ENCODE peak calls at places on chromosomes 1 and 21, in four cellular contexts. One of them, this sample, is unnamed.

GRCh38 chr21:31557956-31558838 is 101.3 kb upstream of the SOD1 start:
- DNase-seq in GM23248: peak; percentile 9
- DNase-seq in ovary: peak; percentile 48
- DNase-seq in uterus: no peak
- DNase-seq in this sample: peak; percentile 78

GRCh38 chr1:221994274-221994698 is 252.4 kb upstream of the DUSP10 start:
- DNase-seq in GM23248: peak; percentile 81
- DNase-seq in ovary: no peak
- DNase-seq in uterus: no peak
- DNase-seq in this sample: no peak

GRCh38 chr1:225318706-225319575 is 108.9 kb downstream of the LBR start:
- DNase-seq in GM23248: peak; percentile 54
- DNase-seq in ovary: no peak
- DNase-seq in uterus: no peak
- DNase-seq in this sample: peak; percentile 14

GRCh38 chr1:165631403-165632151 is 543 bp downstream of the MGST3 start:
- DNase-seq in GM23248: peak; percentile 98
- DNase-seq in ovary: peak; percentile 59
- DNase-seq in uterus: peak; percentile 59
- DNase-seq in this sample: peak; percentile 26

GRCh38 chr1:109658533-109659051 is 2.7 kb downstream of the GSTM4 start:
- DNase-seq in GM23248: no peak
- DNase-seq in ovary: peak; percentile 13
- DNase-seq in uterus: no peak
- DNase-seq in this sample: no peak

GRCh38 chr1:66929289-66929688 is 4.5 kb downstream of the MIER1 start:
- DNase-seq in GM23248: peak; percentile 23
- DNase-seq in ovary: no peak
- DNase-seq in uterus: no peak
- DNase-seq in this sample: no peak

GRCh38 chr1:96464991-96465875 is 256.4 kb upstream of the PTBP2 start:
- DNase-seq in GM23248: no peak
- DNase-seq in ovary: no peak
- DNase-seq in uterus: no peak
- DNase-seq in this sample: no peak

GRCh38 chr21:27423073-27423472 is 456.2 kb upstream of the ADAMTS5 start:
- DNase-seq in GM23248: peak; percentile 97
- DNase-seq in ovary: peak; percentile 35
- DNase-seq in uterus: peak; percentile 39
- DNase-seq in this sample: no peak

GRCh38 chr21:33640697-33641338 is 723 bp downstream of the CRYZL1 start:
- DNase-seq in GM23248: peak; percentile 71
- DNase-seq in ovary: no peak
- DNase-seq in uterus: peak; percentile 19
- DNase-seq in this sample: peak; percentile 29

GRCh38 chr21:20270365-20271055 is 727.7 kb upstream of the NCAM2 start:
- DNase-seq in GM23248: no peak
- DNase-seq in ovary: no peak
- DNase-seq in uterus: no peak
- DNase-seq in this sample: no peak

GRCh38 chr1:37458551-37458950 is 15.8 kb upstream of the ZC3H12A start:
- DNase-seq in GM23248: no peak
- DNase-seq in ovary: no peak
- DNase-seq in uterus: no peak
- DNase-seq in this sample: no peak

GRCh38 chr1:213275293-213275692 is 224.3 kb downstream of the RPS6KC1 start:
- DNase-seq in GM23248: no peak
- DNase-seq in ovary: no peak
- DNase-seq in uterus: no peak
- DNase-seq in this sample: no peak

GRCh38 chr1:153749408-153750005 is 21.7 kb downstream of the INTS3 start:
- DNase-seq in GM23248: peak; percentile 93
- DNase-seq in ovary: peak; percentile 86
- DNase-seq in uterus: peak; percentile 88
- DNase-seq in this sample: peak; percentile 94

GRCh38 chr1:153742411-153743142 is 14.7 kb downstream of the INTS3 start:
- DNase-seq in GM23248: peak; percentile 79
- DNase-seq in ovary: peak; percentile 38
- DNase-seq in uterus: no peak
- DNase-seq in this sample: no peak

GRCh38 chr1:153745417-153745816 is 17.6 kb downstream of the INTS3 start:
- DNase-seq in GM23248: no peak
- DNase-seq in ovary: no peak
- DNase-seq in uterus: no peak
- DNase-seq in this sample: no peak

GRCh38 chr1:153748903-153749302 is 21.1 kb downstream of the INTS3 start:
- DNase-seq in GM23248: no peak
- DNase-seq in ovary: no peak
- DNase-seq in uterus: no peak
- DNase-seq in this sample: no peak

GRCh38 chr1:153746174-153746573 is 18.3 kb downstream of the INTS3 start:
- DNase-seq in GM23248: no peak
- DNase-seq in ovary: no peak
- DNase-seq in uterus: no peak
- DNase-seq in this sample: no peak
- H3K4me3 ChIP-seq in GM23248: no peak overlapping the region
- H3K4me3 ChIP-seq in ovary: no peak overlapping the region
- H3K4me3 ChIP-seq in uterus: no peak overlapping the region
- H3K4me3 ChIP-seq in this sample: no peak overlapping the region

GRCh38 chr1:192739476-192740184 is 69.2 kb upstream of the RGS2 start:
- DNase-seq in GM23248: no peak
- DNase-seq in ovary: no peak
- DNase-seq in uterus: no peak
- DNase-seq in this sample: no peak
- H3K4me3 ChIP-seq in GM23248: no peak overlapping the region
- H3K4me3 ChIP-seq in ovary: no peak overlapping the region
- H3K4me3 ChIP-seq in uterus: no peak overlapping the region
- H3K4me3 ChIP-seq in this sample: no peak overlapping the region

DNA sequence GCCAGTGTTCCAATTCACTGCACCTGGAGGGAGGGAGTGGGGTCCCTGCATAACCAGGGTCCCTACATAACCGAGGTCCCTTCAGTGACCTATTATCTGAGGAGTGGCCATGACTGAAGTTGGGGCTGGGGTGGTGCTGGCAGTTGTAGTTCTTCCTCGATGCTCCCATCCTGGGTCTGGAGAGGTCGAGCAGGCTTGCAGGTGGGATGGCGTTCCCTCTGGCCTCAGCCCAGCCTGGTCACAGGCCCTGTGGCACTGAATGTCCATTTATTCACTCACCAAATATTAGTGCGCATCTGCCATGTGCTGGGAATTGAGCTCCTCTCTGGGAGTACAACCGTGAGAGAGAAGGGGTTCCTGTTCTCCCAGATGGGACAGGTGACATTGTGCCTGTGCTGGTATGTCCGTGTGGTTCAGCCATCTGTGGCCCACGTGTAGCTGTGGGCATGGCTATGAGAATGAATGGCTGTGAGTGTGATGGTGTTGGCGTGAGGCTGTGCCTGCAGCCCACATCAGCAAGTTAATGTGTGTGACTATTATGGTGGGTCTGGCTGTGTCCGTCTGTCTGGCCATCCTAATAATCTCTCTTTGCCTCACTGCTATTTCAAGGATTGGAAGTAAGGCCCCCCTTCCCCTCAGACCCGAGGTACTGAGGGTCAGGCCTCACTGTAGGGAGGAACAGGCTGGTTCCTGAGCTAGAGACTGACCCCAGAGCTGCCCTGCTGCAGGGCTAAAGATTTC is 3.9 kb upstream of the SLC6A9 start:
- DNase-seq in GM23248: no peak
- DNase-seq in ovary: no peak
- DNase-seq in uterus: no peak
- DNase-seq in this sample: no peak
- H3K4me3 ChIP-seq in GM23248: no peak overlapping the region
- H3K4me3 ChIP-seq in ovary: no peak overlapping the region
- H3K4me3 ChIP-seq in uterus: no peak overlapping the region
- H3K4me3 ChIP-seq in this sample: no peak overlapping the region

GRCh38 chr1:99004270-99005141 is at the start of gene PLPPR5:
- DNase-seq in GM23248: peak; percentile 68
- DNase-seq in ovary: peak; percentile 10
- DNase-seq in uterus: no peak
- DNase-seq in this sample: peak; percentile 65

GRCh38 chr1:99005537-99005942 is 879 bp upstream of the PLPPR5 start:
- DNase-seq in GM23248: peak; percentile 29
- DNase-seq in ovary: no peak
- DNase-seq in uterus: no peak
- DNase-seq in this sample: peak; percentile 7

GRCh38 chr1:99005142-99005491 is 456 bp upstream of the PLPPR5 start:
- DNase-seq in GM23248: peak; percentile 38
- DNase-seq in ovary: no peak
- DNase-seq in uterus: no peak
- DNase-seq in this sample: no peak

GRCh38 chr1:99007366-99007765 is 2.7 kb upstream of the PLPPR5 start:
- DNase-seq in GM23248: no peak
- DNase-seq in ovary: no peak
- DNase-seq in uterus: no peak
- DNase-seq in this sample: no peak

GRCh38 chr1:99003911-99004269 is 771 bp downstream of the PLPPR5 start:
- DNase-seq in GM23248: no peak
- DNase-seq in ovary: no peak
- DNase-seq in uterus: no peak
- DNase-seq in this sample: peak; percentile 6
- H3K4me3 ChIP-seq in GM23248: peak overlapping the region; percentile 70
- H3K4me3 ChIP-seq in ovary: no peak overlapping the region
- H3K4me3 ChIP-seq in uterus: no peak overlapping the region
- H3K4me3 ChIP-seq in this sample: no peak overlapping the region

DNA sequence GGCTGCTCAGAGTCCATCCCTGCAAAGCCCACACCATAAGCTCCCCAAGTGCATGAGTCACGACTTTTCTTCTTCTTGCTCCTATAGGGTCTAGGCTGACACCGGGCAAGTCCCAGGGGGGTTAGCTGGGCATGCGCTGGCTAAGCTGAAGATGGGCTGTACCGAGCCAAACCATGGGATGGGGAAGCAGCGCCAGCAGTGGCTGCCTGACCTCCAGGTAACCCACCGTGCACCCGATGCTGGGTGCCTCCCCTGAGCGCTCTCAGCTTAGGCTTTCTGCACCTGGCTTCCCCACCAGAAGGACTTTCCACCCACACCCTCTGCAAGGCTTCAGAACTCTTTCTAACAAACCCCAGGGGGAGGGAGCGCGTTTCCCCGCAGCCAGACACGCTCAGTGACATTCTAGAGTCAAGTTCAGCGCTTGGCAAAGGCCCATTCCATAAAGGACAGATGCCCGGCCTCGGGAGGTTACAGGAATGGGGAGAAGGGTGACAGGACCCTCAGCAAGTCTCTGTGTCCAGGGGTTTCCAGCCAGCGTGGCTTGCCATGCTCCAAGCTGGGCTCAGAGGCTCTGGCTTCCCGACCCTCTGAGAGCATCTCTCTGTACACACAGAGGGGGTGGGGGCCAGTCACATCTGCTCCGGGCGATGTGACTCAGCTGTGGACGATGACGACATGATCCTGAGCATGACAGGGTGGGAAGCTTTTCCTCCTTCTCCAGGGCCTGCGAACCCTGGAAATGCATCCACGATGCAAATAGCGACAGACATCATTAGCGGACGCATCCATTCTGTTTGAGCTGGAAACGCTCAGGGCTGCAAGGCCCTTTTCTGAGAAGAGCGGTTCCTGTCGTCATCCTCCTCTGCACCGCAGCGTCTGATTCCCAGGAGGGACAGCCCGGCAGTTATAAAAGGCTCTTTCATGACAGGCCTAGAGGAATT is 107.8 kb downstream of the SIK1 start:
- DNase-seq in GM23248: peak; percentile 88
- DNase-seq in ovary: no peak
- DNase-seq in uterus: no peak
- DNase-seq in this sample: no peak
- H3K4me3 ChIP-seq in GM23248: peak overlapping the region; percentile 39
- H3K4me3 ChIP-seq in ovary: no peak overlapping the region
- H3K4me3 ChIP-seq in uterus: no peak overlapping the region
- H3K4me3 ChIP-seq in this sample: no peak overlapping the region

GRCh38 chr1:40185951-40186864 is 25.0 kb downstream of the RLF start:
- DNase-seq in GM23248: peak; percentile 82
- DNase-seq in ovary: no peak
- DNase-seq in uterus: no peak
- DNase-seq in this sample: no peak
- H3K4me3 ChIP-seq in GM23248: no peak overlapping the region
- H3K4me3 ChIP-seq in ovary: no peak overlapping the region
- H3K4me3 ChIP-seq in uterus: no peak overlapping the region
- H3K4me3 ChIP-seq in this sample: no peak overlapping the region